ENCODE peak calls at places on chromosomes 7 and 10, in nine cellular contexts. L is kidney; G is osteoblast; Q is CD14-positive monocyte; E is fibroblast of villous mesenchyme; S is GM12865; I is CD4-positive, alpha-beta T cell; V is epithelial cell of esophagus; P is right lobe of liver. R is an unnamed sample.

GRCh38 chr10:92691042-92691590 is 1.4 kb downstream of the HHEX start:
- DNase-seq in Q (no peak), V (no peak), L (peak; percentile 66), G (peak; percentile 2), S (no peak), P (peak; percentile 54), E (no peak), I (no peak), R (peak; percentile 4)

GRCh38 chr7:111958889-111959288 is 247.3 kb downstream of the DOCK4 start:
- DNase-seq in I (no peak), L (no peak), E (no peak), G (no peak), V (peak; percentile 79), S (no peak), P (no peak), Q (no peak), R (no peak)

GRCh38 chr7:131111-132094 is 61.0 kb upstream of the FAM20C start:
- DNase-seq in P (no peak), S (no peak), G (no peak), I (no peak), Q (no peak), E (no peak), L (peak; percentile 75), V (no peak), R (no peak)

GRCh38 chr10:83492004-83492403 is 647.3 kb upstream of the GHITM start:
- DNase-seq in Q (no peak), P (no peak), V (no peak), L (no peak), S (no peak), I (no peak), E (no peak), G (no peak), R (no peak)

GRCh38 chr10:112314822-112315474 is 31.7 kb downstream of the TECTB start:
- DNase-seq in V (peak; percentile 80), S (peak; percentile 80), E (peak; percentile 74), G (peak; percentile 91), L (peak; percentile 81), P (peak; percentile 83), Q (peak; percentile 58), I (peak; percentile 64), R (peak; percentile 88)

GRCh38 chr10:89373916-89374711 is 3.7 kb upstream of the IFIT1B start:
- DNase-seq in P (peak; percentile 94), Q (no peak), E (peak; percentile 90), L (peak; percentile 87), I (no peak), G (peak; percentile 84), V (peak; percentile 81), S (no peak), R (no peak)

GRCh38 chr7:87110778-87111177 is 41.5 kb upstream of the DMTF1 start:
- DNase-seq in V (peak; percentile 84), S (no peak), G (no peak), E (peak; percentile 44), I (no peak), Q (no peak), P (no peak), L (no peak), R (no peak)

GRCh38 chr10:120221873-120222485 is 235.0 kb upstream of the PLPP4 start:
- DNase-seq in L (no peak), Q (no peak), P (no peak), G (peak; percentile 73), I (no peak), E (peak; percentile 14), S (peak; percentile 61), V (peak; percentile 69), R (peak; percentile 30)

GRCh38 chr10:124221356-124222297 is 128.2 kb upstream of the CHST15 start:
- DNase-seq in I (no peak), Q (no peak), P (no peak), G (peak; percentile 86), V (peak; percentile 11), S (peak; percentile 88), L (peak; percentile 18), E (peak; percentile 52), R (no peak)

GRCh38 chr10:108775911-108776475 is 1147.3 kb downstream of the XPNPEP1 start:
- DNase-seq in Q (no peak), I (no peak), G (no peak), E (peak; percentile 23), V (no peak), P (no peak), L (no peak), S (no peak), R (no peak)

GRCh38 chr7:37352974-37353948 is 95.4 kb downstream of the ELMO1 start:
- DNase-seq in L (no peak), P (no peak), G (no peak), E (no peak), V (no peak), S (peak; percentile 83), Q (peak; percentile 54), I (peak; percentile 52), R (no peak)

DNA sequence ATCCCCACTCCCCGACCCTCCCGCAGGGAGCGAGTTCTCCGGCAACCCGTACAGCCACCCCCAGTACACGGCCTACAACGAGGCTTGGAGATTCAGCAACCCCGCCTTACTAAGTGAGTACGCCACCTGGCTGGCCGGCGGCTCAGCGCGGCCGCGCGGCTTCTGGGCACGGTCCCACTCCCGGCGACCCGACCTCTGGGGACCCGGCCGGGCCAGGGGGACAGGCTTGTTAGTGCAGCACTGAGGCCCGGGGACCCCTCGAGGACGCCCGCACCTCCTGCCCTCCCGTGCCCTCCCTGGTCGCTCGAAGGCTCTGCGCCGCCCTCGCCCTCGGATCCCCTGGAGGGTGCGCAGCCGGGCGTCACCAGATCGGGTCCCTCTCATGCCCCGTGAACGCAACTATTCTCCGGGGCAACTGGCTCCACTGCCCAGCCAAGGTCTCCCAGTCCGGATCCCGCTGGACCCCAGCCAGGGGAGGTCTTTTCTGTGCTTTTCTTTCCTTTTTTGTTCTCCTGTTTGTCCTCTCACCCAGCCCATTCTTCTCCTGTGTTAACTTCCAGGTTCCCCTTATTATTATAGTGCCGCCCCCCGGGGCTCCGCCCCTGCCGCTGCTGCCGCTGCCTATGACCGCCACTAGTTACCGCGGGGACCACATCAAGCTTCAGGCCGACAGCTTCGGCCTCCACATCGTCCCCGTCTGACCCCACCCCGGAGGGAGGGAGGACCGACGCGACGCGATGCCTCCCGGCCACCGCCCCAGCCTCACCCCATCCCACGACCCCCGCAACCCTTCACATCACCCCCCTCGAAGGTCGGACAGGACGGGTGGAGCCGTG is 81.8 kb downstream of the PAX2 start:
- DNase-seq in V (peak; percentile 25), G (peak; percentile 79), Q (no peak), L (peak; percentile 79), P (peak; percentile 38), S (no peak), I (no peak), E (no peak), R (no peak)
- TF ChIP-seq CTCF in V (peak; percentile 29), G (no peak), Q (no peak), L (no peak), P (peak; percentile 19), S (no peak), I (no peak), E (no peak), R (peak; percentile 39)

GRCh38 chr7:100400041-100400440 is 26.8 kb downstream of the PILRA start:
- DNase-seq in P (no peak), E (no peak), Q (no peak), I (no peak), V (no peak), L (no peak), G (no peak), S (no peak), R (no peak)

GRCh38 chr7:100398239-100398638 is 25.0 kb downstream of the PILRA start:
- DNase-seq in P (no peak), L (no peak), V (no peak), I (no peak), E (no peak), Q (no peak), S (no peak), G (no peak), R (no peak)

GRCh38 chr7:100396421-100396982 is 23.2 kb downstream of the PILRA start:
- DNase-seq in I (no peak), V (no peak), L (no peak), Q (peak; percentile 76), S (peak; percentile 92), P (no peak), G (no peak), E (peak; percentile 56), R (no peak)

GRCh38 chr7:100400656-100401055 is 27.4 kb downstream of the PILRA start:
- DNase-seq in V (peak; percentile 9), G (no peak), L (no peak), E (peak; percentile 7), I (no peak), Q (no peak), S (peak; percentile 48), P (no peak), R (peak; percentile 37)

GRCh38 chr7:100397336-100398081 is 24.2 kb downstream of the PILRA start:
- DNase-seq in G (no peak), Q (no peak), I (no peak), S (no peak), L (no peak), V (no peak), E (no peak), P (no peak), R (no peak)
- TF ChIP-seq CTCF in G (no peak), Q (no peak), I (no peak), S (no peak), L (no peak), V (no peak), E (no peak), P (no peak), R (no peak)

GRCh38 chr10:26046073-26046684 is 112.2 kb downstream of the MYO3A start:
- DNase-seq in G (no peak), L (no peak), V (no peak), S (no peak), P (no peak), Q (no peak), E (no peak), I (no peak), R (no peak)
- TF ChIP-seq CTCF in G (no peak), L (no peak), V (no peak), S (no peak), P (no peak), Q (no peak), E (no peak), I (no peak), R (no peak)

GRCh38 chr7:140645166-140645565 is 4.6 kb upstream of the DENND2A start:
- DNase-seq in E (no peak), P (no peak), I (no peak), G (peak; percentile 38), V (no peak), Q (no peak), S (no peak), L (no peak), R (no peak)

GRCh38 chr7:140643416-140643815 is 2.8 kb upstream of the DENND2A start:
- DNase-seq in Q (no peak), S (no peak), L (no peak), G (peak; percentile 27), E (no peak), I (no peak), P (no peak), V (no peak), R (no peak)

GRCh38 chr7:140649566-140650205 is 9.1 kb upstream of the DENND2A start:
- DNase-seq in S (no peak), Q (peak; percentile 49), P (no peak), L (no peak), G (peak; percentile 91), I (no peak), V (peak; percentile 71), E (no peak), R (no peak)

GRCh38 chr7:140650367-140650766 is 9.8 kb upstream of the DENND2A start:
- DNase-seq in E (no peak), L (no peak), I (no peak), G (peak; percentile 43), P (no peak), V (no peak), Q (peak; percentile 27), S (no peak), R (no peak)

GRCh38 chr7:140646931-140647647 is 6.5 kb upstream of the DENND2A start:
- DNase-seq in Q (no peak), V (no peak), P (no peak), L (no peak), S (peak; percentile 32), I (no peak), G (peak; percentile 92), E (peak; percentile 40), R (peak; percentile 49)
- TF ChIP-seq CTCF in Q (peak; percentile 71), V (peak; percentile 41), P (peak; percentile 36), L (peak; percentile 39), S (peak; percentile 62), I (peak; percentile 49), G (peak; percentile 70), E (peak; percentile 70), R (peak; percentile 62)

R was measured in neural crest cell.